ENCODE peak calls at places on chromosomes 7 and 10, in five cellular contexts. O is neuronal stem cell, S is trophoblast cell, E is H9, U is IMR-90. M is an unnamed sample.

GRCh38 chr10:71840177-71840711 is 10.8 kb downstream of the PSAP start:
- DNase-seq in O (peak; percentile 94), S (peak; percentile 100), E (peak; percentile 94), U (peak; percentile 96), M (peak; percentile 62)

GRCh38 chr10:116270691-116271592 is 2.1 kb downstream of the GFRA1 start:
- DNase-seq in O (peak; percentile 40), S (no peak), E (peak; percentile 53), U (peak; percentile 4), M (no peak)

GRCh38 chr7:139720705-139721231 is 57.0 kb downstream of the HIPK2 start:
- DNase-seq in O (no peak), S (no peak), E (no peak), U (peak; percentile 52), M (no peak)

GRCh38 chr7:27175005-27175625 is 995 bp upstream of the HOXA10 start:
- DNase-seq in O (no peak), S (no peak), E (peak; percentile 36), U (no peak), M (no peak)

GRCh38 chr7:123494193-123494796 is 40.1 kb downstream of the IQUB start:
- DNase-seq in O (no peak), S (peak; percentile 77), E (no peak), U (peak; percentile 27), M (no peak)

GRCh38 chr7:32680259-32681173 is 185.2 kb downstream of the AVL9 start:
- DNase-seq in O (no peak), S (peak; percentile 95), E (peak; percentile 71), U (peak; percentile 80), M (no peak)

GRCh38 chr10:96118604-96119450 is 11.3 kb upstream of the ZNF518A start:
- DNase-seq in O (no peak), S (peak; percentile 98), E (no peak), U (no peak), M (no peak)

GRCh38 chr10:78777466-78778256 is 291.1 kb upstream of the ZMIZ1 start:
- DNase-seq in O (no peak), S (no peak), E (no peak), U (peak; percentile 57), M (no peak)

GRCh38 chr7:20146461-20146860 is 70.7 kb downstream of the MACC1 start:
- DNase-seq in O (no peak), S (no peak), E (no peak), U (peak; percentile 50), M (no peak)

GRCh38 chr10:77715081-77715480 is 77.5 kb upstream of the KCNMA1 start:
- DNase-seq in O (no peak), S (peak; percentile 55), E (no peak), U (no peak), M (no peak)

GRCh38 chr7:20831451-20831850 is 44.8 kb upstream of the SP8 start:
- DNase-seq in O (no peak), S (no peak), E (no peak), U (no peak), M (no peak)

GRCh38 chr7:13181221-13181620 is 493.8 kb downstream of the ARL4A start:
- DNase-seq in O (peak; percentile 24), S (no peak), E (no peak), U (peak; percentile 16), M (no peak)

GRCh38 chr7:73920406-73921134 is 59.6 kb downstream of the TMEM270 start:
- DNase-seq in O (no peak), S (no peak), E (no peak), U (no peak), M (no peak)

GRCh38 chr7:15684036-15684815 is 2.3 kb downstream of the MEOX2 start:
- DNase-seq in O (no peak), S (no peak), E (no peak), U (no peak), M (no peak)

DNA sequence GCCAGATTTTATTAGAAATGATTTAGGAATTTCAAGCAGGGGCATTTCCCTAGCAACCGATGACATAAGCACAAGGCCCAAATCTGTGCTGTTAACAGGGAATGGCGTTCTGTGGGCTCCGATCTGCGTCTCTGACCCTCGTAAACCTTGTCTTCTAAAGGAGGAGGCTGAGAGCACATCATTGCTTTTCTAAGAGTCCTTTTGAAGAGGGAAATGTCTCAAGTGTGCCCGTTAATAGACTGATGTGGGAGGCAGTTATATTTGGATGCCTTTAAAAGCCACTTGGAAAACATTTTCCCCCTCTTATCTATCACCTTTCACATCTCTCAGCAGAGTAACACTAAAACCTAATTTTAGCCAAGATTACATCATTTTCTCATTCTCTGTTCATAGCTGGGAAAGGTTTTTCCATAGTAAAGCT is 424.1 kb upstream of the GALNT17 start:
- DNase-seq in O (no peak), S (no peak), E (no peak), U (no peak), M (no peak)
- H2BK5ac ChIP-seq in O (no peak overlapping the region), S (no peak overlapping the region), E (no peak overlapping the region), U (no peak overlapping the region), M (no peak overlapping the region)

GRCh38 chr7:158374586-158374985 is 213.0 kb downstream of the PTPRN2 start:
- DNase-seq in O (no peak), S (no peak), E (no peak), U (no peak), M (no peak)

GRCh38 chr7:158372400-158373302 is 215.0 kb downstream of the PTPRN2 start:
- DNase-seq in O (no peak), S (no peak), E (no peak), U (no peak), M (no peak)

GRCh38 chr7:158373761-158374545 is 213.7 kb downstream of the PTPRN2 start:
- DNase-seq in O (no peak), S (no peak), E (no peak), U (no peak), M (no peak)

GRCh38 chr7:158377800-158378623 is 209.6 kb downstream of the PTPRN2 start:
- DNase-seq in O (no peak), S (no peak), E (no peak), U (no peak), M (no peak)

DNA sequence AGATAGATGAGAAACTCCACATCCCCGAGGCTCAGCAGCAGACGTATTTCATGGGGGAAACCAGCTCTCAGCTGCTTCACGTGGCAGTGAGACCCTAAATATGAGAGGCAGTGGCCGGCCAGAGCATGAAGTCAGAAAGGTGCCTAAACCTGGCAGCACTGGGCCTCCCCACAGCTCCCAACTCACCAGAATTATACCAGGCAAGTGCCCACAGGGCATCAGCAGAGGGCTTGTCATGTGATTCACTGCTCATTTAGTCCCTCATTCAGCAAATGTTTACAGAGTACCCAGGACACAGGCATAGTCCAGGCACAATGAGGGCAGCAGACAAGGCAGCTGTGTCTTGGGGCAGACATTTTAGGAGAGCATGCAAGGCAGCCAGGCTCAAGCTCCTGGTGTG is 212.6 kb downstream of the PTPRN2 start:
- DNase-seq in O (no peak), S (no peak), E (no peak), U (no peak), M (no peak)
- H2BK5ac ChIP-seq in O (no peak overlapping the region), S (no peak overlapping the region), E (no peak overlapping the region), U (no peak overlapping the region), M (no peak overlapping the region)

GRCh38 chr10:106571216-106571954 is 593.1 kb downstream of the SORCS1 start:
- DNase-seq in O (peak; percentile 5), S (peak; percentile 1), E (no peak), U (peak; percentile 61), M (no peak)

GRCh38 chr10:106563384-106563783 is 601.1 kb downstream of the SORCS1 start:
- DNase-seq in O (no peak), S (no peak), E (no peak), U (no peak), M (no peak)

GRCh38 chr10:106565546-106565945 is 599.0 kb downstream of the SORCS1 start:
- DNase-seq in O (no peak), S (no peak), E (no peak), U (peak; percentile 47), M (no peak)

GRCh38 chr10:106566871-106567270 is 597.6 kb downstream of the SORCS1 start:
- DNase-seq in O (no peak), S (no peak), E (no peak), U (no peak), M (no peak)

DNA sequence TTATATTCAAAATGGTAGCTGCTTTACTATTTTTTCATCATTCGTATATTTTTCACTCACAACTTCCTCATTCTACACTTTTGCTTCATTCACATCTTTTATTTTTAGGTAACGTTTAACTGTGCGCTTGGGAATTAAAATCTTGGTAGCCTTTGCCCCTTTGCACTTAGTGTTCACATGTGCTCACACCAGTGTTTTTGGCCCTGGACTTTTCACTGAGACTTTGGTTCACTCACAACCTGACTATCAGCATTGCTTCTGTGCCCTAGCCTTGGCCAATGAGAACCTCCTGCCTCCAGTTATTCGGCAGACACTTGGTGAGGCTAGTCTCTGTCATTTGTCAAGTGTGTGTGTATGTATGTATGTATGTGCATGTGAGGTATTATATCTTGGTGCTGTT is 596.9 kb downstream of the SORCS1 start:
- DNase-seq in O (no peak), S (no peak), E (no peak), U (no peak), M (no peak)
- H2BK5ac ChIP-seq in O (no peak overlapping the region), S (no peak overlapping the region), E (no peak overlapping the region), U (no peak overlapping the region), M (no peak overlapping the region)

GRCh38 chr10:86971146-86971991 is 3.1 kb downstream of the ADIRF start:
- DNase-seq in O (no peak), S (peak; percentile 79), E (peak; percentile 71), U (peak; percentile 85), M (peak; percentile 77)
- H2BK5ac ChIP-seq in O (peak overlapping the region; percentile 76), S (no peak overlapping the region), E (no peak overlapping the region), U (peak overlapping the region; percentile 85), M (peak overlapping the region; percentile 66)

DNA sequence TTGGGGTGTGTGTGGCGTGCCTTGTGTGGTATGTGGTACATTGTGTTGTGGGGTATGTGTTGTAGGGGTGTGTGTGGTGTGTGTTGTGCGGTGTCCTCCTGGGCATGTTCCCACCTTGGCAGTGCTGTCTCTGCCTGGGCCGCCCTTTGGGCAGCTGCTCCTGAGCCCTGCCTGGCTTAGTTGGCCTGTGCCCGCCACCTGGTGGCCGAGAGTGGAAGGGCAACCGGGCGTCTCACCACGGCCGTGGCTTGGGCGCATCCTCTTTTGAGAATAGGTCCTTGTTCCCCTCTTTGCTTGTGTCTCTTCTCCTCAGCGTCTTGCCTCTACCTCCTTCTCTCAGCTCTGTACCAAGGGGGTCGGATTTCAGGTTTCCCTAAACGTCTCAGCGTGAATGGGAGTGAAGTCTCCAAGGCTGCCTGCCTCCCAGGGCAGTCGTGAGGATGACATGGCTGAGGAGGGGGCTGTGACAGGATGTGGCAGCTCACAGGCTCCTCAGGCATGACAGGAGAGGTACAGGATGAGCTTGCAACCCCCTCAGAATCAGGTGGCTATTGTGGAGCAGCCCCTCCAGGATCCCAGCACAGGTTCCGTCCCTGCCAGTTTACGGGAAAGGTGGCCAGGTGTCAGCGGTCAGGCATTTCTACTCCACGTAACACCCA is 98.4 kb upstream of the PODXL start:
- DNase-seq in O (peak; percentile 75), S (peak; percentile 88), E (peak; percentile 94), U (peak; percentile 72), M (peak; percentile 70)
- H2BK5ac ChIP-seq in O (no peak overlapping the region), S (no peak overlapping the region), E (no peak overlapping the region), U (peak overlapping the region; percentile 93), M (peak overlapping the region; percentile 96)